ENCODE peak calls at places on chromosomes 2 and 18, in seven cellular contexts. C is A549, S is SK-N-SH, M is endodermal cell, N is esophagus squamous epithelium, E is neural progenitor cell, G is HCT116. P is an unnamed sample. For H3K4me1, the result is how much of the 10 kb centered on the place peaks cover.

GRCh38 chr2:178018141-178018540 is 54.4 kb downstream of the PDE11A start:
- DNase-seq in G (no peak), M (no peak), E (no peak), C (no peak), S (no peak), N (no peak), P (no peak)

GRCh38 chr2:65545818-65546217 is 113.4 kb upstream of the SPRED2 start:
- DNase-seq in G (no peak), M (peak), S (no peak), N (no peak), C (no peak), E (no peak), P (no peak)

GRCh38 chr2:201171259-201171814 is 11.6 kb upstream of the CASP10 start:
- DNase-seq in N (no peak), G (no peak), E (no peak), C (no peak), M (no peak), S (no peak), P (no peak)

GRCh38 chr18:59419386-59419785 is 60.3 kb upstream of the LMAN1 start:
- DNase-seq in S (no peak), N (no peak), M (no peak), G (no peak), C (no peak), E (no peak), P (no peak)

GRCh38 chr18:76339246-76339620 is 155.8 kb downstream of the ZNF516 start:
- DNase-seq in N (no peak), M (no peak), E (no peak), S (no peak), C (no peak), G (no peak), P (no peak)

GRCh38 chr2:156087875-156088274 is 244.6 kb downstream of the NR4A2 start:
- DNase-seq in C (peak), N (no peak), G (no peak), E (no peak), M (no peak), S (no peak), P (no peak)

GRCh38 chr2:185738679-185739472 is at the start of gene FSIP2:
- DNase-seq in N (no peak), G (no peak), S (no peak), E (peak), C (no peak), M (peak), P (peak)

GRCh38 chr2:45860136-45861106 is 208.9 kb downstream of the PRKCE start:
- DNase-seq in M (peak), E (no peak), S (peak), G (no peak), C (no peak), N (no peak), P (peak)

GRCh38 chr18:46042571-46043123 is 29.4 kb downstream of the PSTPIP2 start:
- DNase-seq in N (no peak), S (no peak), M (no peak), G (no peak), E (no peak), C (no peak), P (no peak)

DNA sequence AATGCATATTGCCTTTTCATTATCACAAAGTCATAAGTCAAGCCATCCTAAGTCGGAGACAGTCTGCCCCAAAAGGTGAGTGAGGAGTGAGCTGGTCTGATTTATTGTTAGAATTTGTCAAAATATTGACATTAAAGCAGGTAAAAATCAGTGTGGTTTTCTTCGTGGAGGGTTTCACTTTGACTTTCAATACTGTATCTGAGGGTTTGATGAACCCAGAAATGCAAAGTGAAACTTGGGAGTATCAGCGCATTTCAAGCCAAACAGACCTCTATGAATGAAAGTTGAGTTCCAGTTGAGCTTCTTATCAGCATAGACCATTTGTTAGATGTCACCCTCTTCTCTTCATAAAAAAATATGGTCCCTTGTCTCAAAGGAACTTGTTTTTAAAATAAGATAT is 21.7 kb upstream of the CXCR4 start:
- DNase-seq in G (no peak), E (no peak), M (no peak), C (no peak), N (no peak), S (no peak), P (no peak)
- H3K4me1 ChIP-seq in G (under half), E (under half), M (under half), C (under half), N (under half), S (under half), P (under half)

GRCh38 chr2:128325665-128326181 is 7.1 kb upstream of the HS6ST1 start:
- DNase-seq in N (no peak), G (no peak), M (peak), S (peak), E (no peak), C (no peak), P (peak)

GRCh38 chr2:128326296-128326790 is 7.7 kb upstream of the HS6ST1 start:
- DNase-seq in M (peak), N (no peak), S (no peak), E (no peak), C (no peak), G (no peak), P (peak)

GRCh38 chr2:128324008-128324896 is 5.6 kb upstream of the HS6ST1 start:
- DNase-seq in G (no peak), E (no peak), M (peak), N (no peak), C (no peak), S (no peak), P (peak)

GRCh38 chr2:128323501-128323931 is 4.8 kb upstream of the HS6ST1 start:
- DNase-seq in E (no peak), N (no peak), M (no peak), S (no peak), G (no peak), C (no peak), P (no peak)

DNA sequence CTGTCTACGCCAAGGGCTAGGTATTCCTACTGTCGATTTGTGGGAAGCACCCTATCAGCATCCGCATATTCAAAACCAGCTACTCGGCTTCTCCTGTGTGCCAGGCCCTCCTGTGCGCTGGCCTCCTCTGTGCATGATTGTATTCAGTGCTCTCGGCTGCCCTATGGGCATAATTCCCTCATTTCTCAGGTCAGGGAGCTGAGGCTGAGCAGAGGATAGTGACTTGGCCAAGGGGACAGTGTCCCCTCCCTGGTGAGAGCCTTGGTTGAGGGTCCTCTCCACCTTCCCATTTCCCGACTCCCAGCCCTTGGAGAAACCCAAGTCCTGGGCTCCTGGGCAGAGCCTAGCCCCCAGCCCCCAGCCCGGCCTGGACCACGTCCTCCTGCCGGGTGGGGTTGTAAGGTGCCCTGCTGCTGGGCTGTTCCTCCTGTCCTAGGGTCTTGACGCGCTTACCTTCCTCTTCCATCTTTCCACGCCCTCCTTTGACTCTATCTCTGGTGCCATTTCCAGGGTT is 6.3 kb upstream of the HS6ST1 start:
- DNase-seq in G (no peak), M (peak), C (no peak), S (no peak), N (no peak), E (no peak), P (peak)
- H3K27ac ChIP-seq in G (no peak), M (no peak), C (no peak), S (no peak), N (no peak), E (no peak), P (no peak)

DNA sequence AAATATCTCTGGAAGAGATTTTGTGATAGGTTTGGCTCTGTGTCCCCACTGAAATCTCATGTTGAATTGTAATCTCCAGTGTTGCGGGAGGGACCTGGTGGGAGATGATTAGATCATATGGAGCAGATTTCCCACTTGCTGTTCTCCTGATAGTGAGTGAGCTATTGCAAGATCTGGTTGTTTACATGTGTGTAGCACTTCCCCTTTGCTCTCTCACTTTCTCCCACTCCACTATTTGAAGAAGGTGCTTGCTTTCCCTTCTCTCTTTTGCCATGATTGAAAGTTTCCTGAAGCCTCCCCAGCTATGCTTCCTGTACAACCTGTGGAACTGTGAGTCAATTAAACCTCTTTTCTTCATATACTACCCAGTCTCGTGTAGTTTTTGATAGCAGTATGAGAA is 97.0 kb upstream of the FN1 start:
- DNase-seq in N (no peak), E (no peak), G (no peak), S (no peak), M (no peak), C (no peak), P (no peak)
- H3K4me1 ChIP-seq in N (under half), E (under half), G (under half), S (under half), M (under half), C (under half), P (under half)

GRCh38 chr2:28381225-28382180 is 11.2 kb upstream of the FOSL2 start:
- DNase-seq in C (no peak), M (no peak), N (no peak), G (no peak), E (no peak), S (no peak), P (no peak)
- H3K27ac ChIP-seq in C (no peak), M (no peak), N (peak), G (no peak), E (no peak), S (no peak), P (no peak)

GRCh38 chr2:134078349-134078748 is 175.5 kb upstream of the MGAT5 start:
- DNase-seq in G (no peak), M (no peak), C (no peak), S (peak), E (no peak), N (no peak), P (no peak)

GRCh38 chr2:134081238-134081637 is 172.6 kb upstream of the MGAT5 start:
- DNase-seq in G (no peak), C (no peak), S (no peak), E (no peak), N (no peak), M (no peak), P (no peak)

GRCh38 chr2:134079373-134079772 is 174.5 kb upstream of the MGAT5 start:
- DNase-seq in C (no peak), N (no peak), M (no peak), G (no peak), S (no peak), E (no peak), P (no peak)

GRCh38 chr2:134083548-134083947 is 170.3 kb upstream of the MGAT5 start:
- DNase-seq in E (no peak), G (no peak), C (no peak), M (no peak), N (no peak), S (no peak), P (no peak)

DNA sequence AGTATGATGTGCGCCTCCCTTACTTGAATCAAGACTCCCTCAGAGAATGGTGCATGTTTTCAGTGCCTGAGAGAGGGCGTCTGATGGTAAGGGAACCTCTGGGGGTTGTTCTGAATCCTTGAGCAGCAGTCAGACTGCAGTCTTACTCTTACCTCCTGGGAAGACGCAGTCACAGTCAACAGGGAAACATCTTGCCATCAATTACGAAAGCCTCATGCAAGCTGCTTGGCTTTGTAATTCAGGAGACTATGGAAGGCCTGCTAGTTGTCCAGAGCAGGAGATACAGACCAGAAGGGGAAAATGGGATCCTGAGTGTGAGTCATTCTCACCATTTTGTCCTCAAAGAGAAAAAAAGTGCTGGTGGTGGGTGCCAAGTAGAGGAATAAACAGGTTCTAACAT is 173.1 kb upstream of the MGAT5 start:
- DNase-seq in G (no peak), C (no peak), S (no peak), E (no peak), N (no peak), M (no peak), P (no peak)
- H3K4me1 ChIP-seq in G (under half), C (under half), S (under half), E (under half), N (under half), M (under half), P (under half)

GRCh38 chr2:112728384-112729175 is 7.8 kb downstream of the NT5DC4 start:
- DNase-seq in G (no peak), C (no peak), M (no peak), E (no peak), S (no peak), N (no peak), P (peak)
- H3K27ac ChIP-seq in G (no peak), C (no peak), M (no peak), E (no peak), S (no peak), N (no peak), P (no peak)

P was measured in lung.